ENCODE peak calls at places on chromosomes 11 and 22, in four cellular contexts. N is body of pancreas, Z is bronchial epithelial cell, T is psoas muscle. Y is an unnamed sample.

GRCh38 chr11:46347637-46348311 is 511 bp downstream of the DGKZ start:
- DNase-seq in Z (no peak), N (peak; percentile 46), T (peak; percentile 54), Y (no peak)

GRCh38 chr11:48366365-48366764 is at the start of gene OR4C5:
- DNase-seq in T (no peak), Z (no peak), N (no peak), Y (no peak)

GRCh38 chr11:87819141-87819540 is 356.1 kb downstream of the RAB38 start:
- DNase-seq in N (no peak), Z (no peak), T (no peak), Y (no peak)

GRCh38 chr11:17633987-17634775 is 85.2 kb upstream of the MYOD1 start:
- DNase-seq in T (no peak), N (no peak), Z (no peak), Y (no peak)

GRCh38 chr11:108019870-108020540 is 11.3 kb downstream of the CUL5 start:
- DNase-seq in N (no peak), T (peak; percentile 37), Z (no peak), Y (no peak)

GRCh38 chr11:97909544-97910394 is 1111.0 kb upstream of the CNTN5 start:
- DNase-seq in Z (no peak), T (no peak), N (no peak), Y (no peak)

GRCh38 chr22:29257751-29258181 is 10.0 kb downstream of the RHBDD3 start:
- DNase-seq in N (peak; percentile 44), Z (no peak), T (no peak), Y (no peak)

GRCh38 chr22:26321469-26321913 is 107.6 kb upstream of the ASPHD2 start:
- DNase-seq in N (peak; percentile 31), T (peak; percentile 49), Z (peak; percentile 9), Y (no peak)

GRCh38 chr11:12175694-12176241 is 65.4 kb downstream of the MICAL2 start:
- DNase-seq in Z (peak; percentile 99), T (no peak), N (no peak), Y (no peak)

GRCh38 chr11:130178441-130178971 is 18.9 kb downstream of the ST14 start:
- DNase-seq in T (no peak), N (peak; percentile 52), Z (peak; percentile 65), Y (no peak)

GRCh38 chr11:18230859-18231258 is 5.7 kb downstream of the SAA4 start:
- DNase-seq in N (no peak), T (no peak), Z (no peak), Y (no peak)

GRCh38 chr11:83441171-83441570 is 155.0 kb upstream of the CCDC90B start:
- DNase-seq in Z (no peak), N (no peak), T (no peak), Y (no peak)

GRCh38 chr11:128555606-128556005 is 31.8 kb downstream of the ETS1 start:
- DNase-seq in N (peak; percentile 48), Z (peak; percentile 36), T (no peak), Y (no peak)

GRCh38 chr11:6725386-6725896 is 42.3 kb upstream of the MRPL17 start:
- DNase-seq in N (no peak), T (no peak), Z (no peak), Y (no peak)

GRCh38 chr11:116312560-116313340 is 460.0 kb downstream of the BUD13 start:
- DNase-seq in N (peak; percentile 90), Z (peak; percentile 12), T (peak; percentile 67), Y (no peak)

GRCh38 chr22:17218341-17218740 is 894 bp downstream of the ADA2 start:
- DNase-seq in T (no peak), Z (no peak), N (no peak), Y (no peak)

GRCh38 chr11:128901655-128902514 is 10.7 kb downstream of the KCNJ5 start:
- DNase-seq in N (no peak), T (no peak), Z (no peak), Y (no peak)

GRCh38 chr22:38214248-38215056 is 12.7 kb downstream of the MAFF start:
- DNase-seq in T (peak; percentile 72), Z (peak; percentile 43), N (peak; percentile 74), Y (peak; percentile 43)

GRCh38 chr11:126573325-126574076 is 218.0 kb downstream of the ST3GAL4 start:
- DNase-seq in N (no peak), T (no peak), Z (no peak), Y (no peak)

GRCh38 chr22:46574993-46575914 is 37.8 kb upstream of the CELSR1 start:
- DNase-seq in T (peak; percentile 16), N (peak; percentile 80), Z (peak; percentile 23), Y (peak; percentile 16)

GRCh38 chr11:113162590-113162961 is 151.8 kb upstream of the TTC12 start:
- DNase-seq in N (no peak), T (no peak), Z (no peak), Y (no peak)

GRCh38 chr11:38208951-38209350 is 1610.9 kb upstream of the RAG2 start:
- DNase-seq in N (no peak), Z (no peak), T (no peak), Y (no peak)

GRCh38 chr22:23380230-23380573 is 199.9 kb downstream of the IGLL1 start:
- DNase-seq in Z (no peak), N (no peak), T (no peak), Y (no peak)

GRCh38 chr11:107446822-107447431 is 10.7 kb downstream of the CWF19L2 start:
- DNase-seq in T (no peak), Z (no peak), N (no peak), Y (no peak)

GRCh38 chr22:40764743-40765441 is 54.3 kb downstream of the SLC25A17 start:
- DNase-seq in N (no peak), T (no peak), Z (no peak), Y (no peak)

GRCh38 chr11:13183094-13183825 is 94.3 kb upstream of the BMAL1 start:
- DNase-seq in Z (peak; percentile 69), T (no peak), N (no peak), Y (no peak)
- TF ChIP-seq CTCF in Z (peak; percentile 31), T (peak; percentile 40), N (peak; percentile 37), Y (peak; percentile 50)

DNA sequence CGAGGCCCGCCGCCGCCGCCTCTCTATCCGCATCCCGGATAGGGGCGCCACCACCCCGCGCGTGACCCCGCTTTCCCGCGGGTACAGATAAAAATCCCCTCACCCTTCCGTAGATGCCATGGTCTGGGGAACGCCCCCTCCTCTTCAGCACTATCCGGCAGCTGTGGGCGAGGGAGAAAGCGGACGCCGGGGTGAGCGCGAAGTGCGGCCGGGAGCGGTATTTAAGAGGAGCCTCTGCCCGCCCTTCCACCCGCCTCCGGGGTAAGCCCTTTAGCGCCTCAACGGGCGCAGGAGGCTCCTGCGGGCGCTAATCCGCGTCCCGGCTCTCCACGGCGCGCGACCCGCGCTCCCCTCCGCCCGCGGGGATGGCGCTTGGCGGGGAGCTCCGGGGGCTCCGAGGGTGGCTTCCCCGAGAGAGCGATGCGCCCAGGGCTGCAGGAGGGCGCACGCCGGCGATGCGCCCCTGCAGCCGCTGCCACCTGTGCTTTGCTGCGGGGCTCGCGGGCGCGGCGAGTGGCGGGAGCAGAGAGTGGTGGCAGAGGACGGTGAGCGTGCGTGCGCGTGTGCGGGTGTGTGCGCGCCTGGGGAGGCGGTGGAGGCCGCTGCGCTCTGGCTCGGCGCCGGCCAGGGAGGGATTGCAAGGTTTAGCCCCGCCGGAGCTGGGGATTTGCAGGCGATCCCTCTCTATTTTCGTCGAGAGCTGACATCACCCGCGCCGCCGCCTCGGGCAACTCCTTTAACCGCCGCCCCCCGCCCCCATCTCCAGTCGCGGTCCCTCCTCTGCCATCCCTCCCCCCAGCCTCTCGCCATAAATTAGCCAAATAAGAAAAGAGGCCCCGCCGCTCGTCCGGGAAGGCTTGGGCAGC is at the start of gene SLC1A2:
- DNase-seq in T (peak; percentile 28), N (peak; percentile 29), Z (no peak), Y (peak; percentile 60)
- TF ChIP-seq CTCF in T (no peak), N (no peak), Z (no peak), Y (no peak)

DNA sequence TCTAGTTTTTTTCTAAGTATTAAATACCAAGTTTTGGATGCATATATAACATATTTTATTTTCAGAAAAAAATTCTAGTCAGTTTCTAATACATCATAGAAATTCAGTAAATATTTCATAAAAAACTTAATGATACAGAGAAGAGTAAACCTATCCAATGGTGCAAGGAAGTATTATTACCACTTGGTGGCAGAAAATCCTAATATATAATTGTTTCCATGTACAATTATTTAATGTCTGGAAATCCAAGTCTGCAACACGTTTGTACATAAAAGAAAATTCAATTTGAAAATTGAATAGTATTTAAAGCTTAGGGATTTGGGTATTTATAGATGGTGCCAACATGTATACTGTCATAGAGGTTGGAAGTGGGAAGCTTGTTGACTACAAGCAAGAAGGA is 127.0 kb downstream of the TRPC6 start:
- DNase-seq in T (no peak), N (no peak), Z (peak; percentile 55), Y (no peak)
- TF ChIP-seq CTCF in T (peak; percentile 26), N (peak; percentile 13), Z (no peak), Y (peak; percentile 56)

GRCh38 chr11:112073941-112074811 is at the start of the genes NKAPD1 and PIH1D2:
- DNase-seq in N (peak; percentile 84), T (peak; percentile 73), Z (peak; percentile 82), Y (peak; percentile 76)
- TF ChIP-seq CTCF in N (no peak), T (no peak), Z (no peak), Y (no peak)

GRCh38 chr11:57779275-57779674 is 17.7 kb downstream of the CTNND1 start:
- DNase-seq in N (peak; percentile 69), T (no peak), Z (peak; percentile 58), Y (no peak)
- TF ChIP-seq CTCF in N (no peak), T (no peak), Z (peak; percentile 12), Y (no peak)

Y was measured in mesothelial cell of epicardium.